ENCODE peak calls at places on chromosome 14, in eight cellular contexts. M is lung, T is dorsolateral prefrontal cortex, X is astrocyte, N is psoas muscle, Q is GM13977, U is upper lobe of right lung, F is tibial artery. A is an unnamed sample.

GRCh38 chr14:68181395-68182326 is 362.1 kb downstream of the RAD51B start:
- DNase-seq in X (peak), T (no peak), F (no peak), Q (peak), U (no peak), N (no peak), M (no peak), A (peak)

GRCh38 chr14:78767436-78767835 is 597.3 kb downstream of the NRXN3 start:
- DNase-seq in M (no peak), Q (no peak), T (no peak), N (no peak), U (no peak), F (no peak), X (peak), A (no peak)

GRCh38 chr14:60817113-60817512 is 82.6 kb downstream of the MNAT1 start:
- DNase-seq in F (no peak), T (no peak), X (no peak), Q (no peak), M (no peak), N (no peak), U (no peak), A (no peak)

GRCh38 chr14:68569970-68570409 is 222.9 kb downstream of the ZFP36L1 start:
- DNase-seq in U (no peak), N (no peak), X (no peak), F (no peak), T (no peak), Q (no peak), M (no peak), A (no peak)

GRCh38 chr14:87457727-87458126 is 535.3 kb downstream of the GALC start:
- DNase-seq in X (no peak), Q (no peak), F (no peak), N (no peak), T (no peak), U (no peak), M (no peak), A (no peak)

GRCh38 chr14:99559286-99559990 is 44.6 kb downstream of the CCDC85C start:
- DNase-seq in M (no peak), F (no peak), U (no peak), Q (no peak), N (no peak), X (peak), T (no peak), A (no peak)

GRCh38 chr14:99841436-99842071 is 48.3 kb downstream of the EML1 start:
- DNase-seq in U (no peak), X (no peak), N (no peak), F (no peak), Q (no peak), T (no peak), M (no peak), A (no peak)

GRCh38 chr14:31921251-31921650 is 155.9 kb upstream of the ARHGAP5 start:
- DNase-seq in T (no peak), U (no peak), N (no peak), Q (no peak), X (no peak), M (no peak), F (no peak), A (no peak)

GRCh38 chr14:96576937-96577336 is 74.8 kb downstream of the PAPOLA start:
- DNase-seq in N (no peak), M (no peak), T (no peak), Q (no peak), X (no peak), F (no peak), U (no peak), A (no peak)

GRCh38 chr14:76090611-76091010 is 61.1 kb upstream of the GPATCH2L start:
- DNase-seq in U (no peak), N (no peak), M (no peak), T (no peak), F (no peak), X (no peak), Q (no peak), A (no peak)

GRCh38 chr14:54169254-54169924 is 212.8 kb upstream of the BMP4 start:
- DNase-seq in F (no peak), X (peak), T (no peak), Q (no peak), N (no peak), U (no peak), M (no peak), A (peak)

GRCh38 chr14:89371600-89371999 is 45.4 kb downstream of the FOXN3 start:
- DNase-seq in M (no peak), N (no peak), X (no peak), U (no peak), F (no peak), Q (no peak), T (no peak), A (no peak)

GRCh38 chr14:101233016-101233355 is 328.3 kb upstream of the DIO3 start:
- DNase-seq in F (no peak), U (no peak), M (no peak), X (no peak), Q (no peak), N (no peak), T (no peak), A (no peak)

GRCh38 chr14:53062856-53063255 is 90.3 kb downstream of the DDHD1 start:
- DNase-seq in F (no peak), M (no peak), U (no peak), X (peak), T (no peak), Q (no peak), N (no peak), A (no peak)

GRCh38 chr14:77832301-77832700 is 32.4 kb downstream of the ADCK1 start:
- DNase-seq in F (no peak), M (no peak), U (no peak), T (peak), Q (no peak), X (no peak), N (no peak), A (no peak)

GRCh38 chr14:99838555-99839193 is 45.5 kb downstream of the EML1 start:
- DNase-seq in F (no peak), Q (no peak), X (peak), T (no peak), U (peak), N (no peak), M (peak), A (peak)

GRCh38 chr14:74577948-74578275 is 34.1 kb downstream of the LTBP2 start:
- DNase-seq in U (no peak), X (no peak), F (no peak), M (no peak), Q (no peak), T (no peak), N (peak), A (no peak)

GRCh38 chr14:90604356-90604755 is 207.5 kb downstream of the CALM1 start:
- DNase-seq in N (no peak), X (peak), U (no peak), M (no peak), F (no peak), T (no peak), Q (no peak), A (no peak)

GRCh38 chr14:30610719-30611388 is 11.3 kb upstream of the SCFD1 start:
- DNase-seq in M (peak), X (peak), F (peak), U (no peak), T (peak), N (peak), Q (no peak), A (peak)

GRCh38 chr14:69077841-69078240 is 75.1 kb downstream of the DCAF5 start:
- DNase-seq in Q (no peak), M (no peak), T (no peak), F (no peak), X (peak), N (no peak), U (no peak), A (peak)

GRCh38 chr14:100476012-100476822 is 111.0 kb downstream of the BEGAIN start:
- DNase-seq in U (no peak), X (peak), T (no peak), Q (no peak), F (no peak), M (no peak), N (no peak), A (peak)

GRCh38 chr14:100867631-100868315 is 35.7 kb downstream of the RTL1 start:
- DNase-seq in F (no peak), Q (no peak), U (peak), T (no peak), N (peak), X (no peak), M (no peak), A (no peak)

GRCh38 chr14:88961214-88961613 is 136.8 kb downstream of the TTC8 start:
- DNase-seq in X (no peak), U (no peak), F (no peak), Q (no peak), M (no peak), T (peak), N (no peak), A (no peak)

GRCh38 chr14:21672116-21672515 is 1.5 kb downstream of the OR4E1 start:
- DNase-seq in U (no peak), X (no peak), Q (no peak), M (no peak), N (no peak), F (no peak), T (no peak), A (peak)

GRCh38 chr14:81390706-81391105 is 9.4 kb downstream of the STON2 start:
- DNase-seq in F (no peak), T (no peak), Q (no peak), N (no peak), X (no peak), U (no peak), M (no peak), A (no peak)

GRCh38 chr14:86858591-86858990 is 1134.4 kb downstream of the GALC start:
- DNase-seq in Q (no peak), X (peak), N (no peak), F (no peak), M (no peak), U (no peak), T (no peak), A (no peak)

GRCh38 chr14:25537846-25538455 is 488.0 kb upstream of the STXBP6 start:
- DNase-seq in N (no peak), F (no peak), T (no peak), X (no peak), Q (no peak), M (no peak), U (no peak), A (no peak)

GRCh38 chr14:65102441-65103149 is at the start of gene MAX:
- DNase-seq in X (peak), M (peak), F (peak), Q (peak), U (peak), T (peak), N (peak), A (peak)
- TF ChIP-seq CTCF in X (no peak), M (no peak), F (peak), Q (no peak), U (no peak), T (peak), N (no peak), A (no peak)

DNA sequence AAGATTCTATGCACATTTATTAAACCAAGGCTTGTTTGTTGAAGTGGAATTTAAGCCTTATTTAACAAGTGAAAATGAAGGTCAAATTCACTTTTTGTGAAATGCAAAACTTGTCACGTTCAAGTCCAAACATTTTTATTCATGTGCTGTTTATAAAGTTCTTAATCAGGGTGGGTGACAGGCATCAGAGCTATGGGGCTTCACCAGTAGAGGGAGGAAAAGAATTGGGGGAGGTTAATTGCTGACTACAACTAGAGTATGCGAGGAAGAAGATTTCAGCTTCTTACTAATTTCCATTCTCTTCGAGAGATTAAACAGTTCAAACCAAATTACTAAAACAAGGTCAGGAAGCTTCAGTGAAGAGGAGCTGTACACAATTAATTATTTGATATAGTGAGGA is 9.7 kb downstream of the MOK start:
- DNase-seq in N (no peak), M (no peak), U (no peak), F (no peak), Q (no peak), X (peak), T (no peak), A (peak)
- TF ChIP-seq CTCF in N (no peak), M (no peak), U (no peak), F (no peak), Q (no peak), X (peak), T (no peak), A (peak)

GRCh38 chr14:93034671-93034994 is 81.1 kb downstream of the ITPK1 start:
- DNase-seq in F (no peak), U (no peak), M (no peak), N (no peak), T (no peak), Q (no peak), X (no peak), A (no peak)

GRCh38 chr14:93035585-93035916 is 80.2 kb downstream of the ITPK1 start:
- DNase-seq in Q (no peak), N (no peak), F (no peak), M (no peak), U (no peak), T (no peak), X (no peak), A (no peak)

GRCh38 chr14:93032301-93032929 is 83.3 kb downstream of the ITPK1 start:
- DNase-seq in M (no peak), F (peak), N (peak), X (no peak), U (no peak), T (no peak), Q (no peak), A (no peak)

GRCh38 chr14:93033039-93033982 is 82.4 kb downstream of the ITPK1 start:
- DNase-seq in U (no peak), N (no peak), Q (no peak), T (no peak), M (no peak), X (no peak), F (no peak), A (no peak)

DNA sequence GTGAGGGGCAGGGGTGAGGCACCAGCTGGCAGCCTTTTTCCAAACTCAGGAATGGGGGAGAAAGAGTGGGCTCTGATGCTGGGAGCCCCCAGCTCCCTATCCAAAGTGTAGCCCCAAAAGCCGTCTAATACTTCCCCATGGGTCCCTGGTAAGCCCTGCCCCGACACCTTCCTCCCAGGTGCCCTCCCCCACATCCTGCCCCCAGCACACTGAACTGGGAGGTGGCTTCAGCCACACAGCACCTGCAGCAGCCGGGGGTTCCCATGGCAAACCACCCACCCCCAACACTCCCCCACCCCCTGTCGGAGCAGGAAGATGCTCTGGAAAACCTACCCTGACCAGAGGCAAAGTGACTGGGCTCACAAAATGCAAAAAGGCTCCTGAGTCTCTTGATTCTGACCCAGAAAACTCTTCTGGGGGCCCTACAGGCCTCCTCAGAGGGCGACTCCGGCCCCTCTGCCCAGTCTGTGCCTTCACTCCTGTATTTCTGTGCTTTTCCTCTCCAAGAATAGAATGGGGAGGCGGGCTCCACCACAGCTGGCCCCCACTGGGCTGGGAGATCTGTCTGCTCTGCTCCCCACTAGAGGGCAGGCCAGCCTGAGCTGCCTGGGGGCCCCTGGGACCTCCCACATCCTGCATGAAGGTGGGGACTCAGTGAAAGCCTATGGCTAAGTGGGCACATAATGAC is 81.6 kb downstream of the ITPK1 start:
- DNase-seq in F (no peak), Q (peak), T (peak), M (no peak), N (no peak), U (no peak), X (no peak), A (no peak)
- TF ChIP-seq CTCF in F (peak), Q (peak), T (peak), M (no peak), N (peak), U (peak), X (peak), A (peak)

GRCh38 chr14:92555440-92556111 is 42.0 kb downstream of the RIN3 start:
- DNase-seq in M (no peak), X (no peak), F (no peak), T (no peak), U (no peak), Q (no peak), N (no peak), A (no peak)

GRCh38 chr14:92551066-92551841 is 37.7 kb downstream of the RIN3 start:
- DNase-seq in T (no peak), U (no peak), Q (peak), N (no peak), M (no peak), X (no peak), F (no peak), A (no peak)

GRCh38 chr14:92556255-92556741 is 42.7 kb downstream of the RIN3 start:
- DNase-seq in N (no peak), F (no peak), T (no peak), M (no peak), Q (no peak), X (no peak), U (no peak), A (no peak)

GRCh38 chr14:92552066-92552465 is 38.5 kb downstream of the RIN3 start:
- DNase-seq in U (no peak), T (no peak), F (no peak), M (no peak), N (no peak), Q (no peak), X (no peak), A (no peak)

DNA sequence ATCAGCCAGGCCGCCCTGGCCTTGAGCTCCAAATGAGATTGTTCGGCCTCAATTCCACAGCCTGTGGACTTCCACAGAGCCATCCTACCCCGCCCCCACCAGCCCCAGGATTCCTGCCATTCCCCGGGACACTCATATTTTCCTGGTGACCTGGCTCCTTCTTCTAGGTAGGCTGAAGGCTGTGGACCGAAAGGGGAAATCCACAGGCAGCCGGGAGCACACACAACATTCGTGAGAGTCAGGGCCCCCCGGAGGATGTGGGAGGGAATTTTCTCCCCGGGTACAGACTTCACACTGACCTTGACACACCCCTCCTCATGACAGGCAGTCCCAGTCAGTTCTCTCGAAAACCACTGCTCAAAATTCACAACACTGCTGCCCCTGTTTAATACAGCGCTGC is 39.9 kb downstream of the RIN3 start:
- DNase-seq in N (no peak), F (no peak), Q (no peak), X (peak), T (no peak), U (no peak), M (no peak), A (peak)
- TF ChIP-seq CTCF in N (no peak), F (no peak), Q (no peak), X (no peak), T (no peak), U (no peak), M (no peak), A (peak)

GRCh38 chr14:52043690-52044089 is 25.2 kb downstream of the NID2 start:
- DNase-seq in N (no peak), X (no peak), M (no peak), Q (no peak), F (no peak), T (no peak), U (no peak), A (no peak)
- TF ChIP-seq CTCF in N (peak), X (peak), M (no peak), Q (no peak), F (no peak), T (no peak), U (peak), A (peak)

DNA sequence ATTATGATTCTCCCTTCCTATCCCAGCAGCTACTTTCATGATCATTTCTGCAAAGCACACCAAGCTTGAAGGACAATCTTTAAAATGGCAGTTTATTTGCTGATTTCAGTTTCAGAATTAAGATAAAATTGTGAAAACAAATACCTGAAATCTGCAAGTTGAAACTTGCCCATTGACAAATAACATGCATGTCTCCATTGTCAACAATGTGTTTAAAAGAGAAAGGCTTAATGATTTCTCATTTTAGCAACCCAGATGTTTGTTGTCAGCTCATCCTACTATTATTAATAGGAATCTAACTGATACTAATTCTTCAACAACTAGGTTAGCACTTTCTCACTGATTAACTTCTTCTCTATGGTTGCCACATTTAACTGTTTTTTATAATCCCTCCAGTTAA is 474.6 kb downstream of the PRKD1 start:
- DNase-seq in X (no peak), F (no peak), U (no peak), N (no peak), T (no peak), Q (no peak), M (no peak), A (no peak)
- TF ChIP-seq CTCF in X (no peak), F (no peak), U (no peak), N (no peak), T (no peak), Q (no peak), M (no peak), A (no peak)

DNA sequence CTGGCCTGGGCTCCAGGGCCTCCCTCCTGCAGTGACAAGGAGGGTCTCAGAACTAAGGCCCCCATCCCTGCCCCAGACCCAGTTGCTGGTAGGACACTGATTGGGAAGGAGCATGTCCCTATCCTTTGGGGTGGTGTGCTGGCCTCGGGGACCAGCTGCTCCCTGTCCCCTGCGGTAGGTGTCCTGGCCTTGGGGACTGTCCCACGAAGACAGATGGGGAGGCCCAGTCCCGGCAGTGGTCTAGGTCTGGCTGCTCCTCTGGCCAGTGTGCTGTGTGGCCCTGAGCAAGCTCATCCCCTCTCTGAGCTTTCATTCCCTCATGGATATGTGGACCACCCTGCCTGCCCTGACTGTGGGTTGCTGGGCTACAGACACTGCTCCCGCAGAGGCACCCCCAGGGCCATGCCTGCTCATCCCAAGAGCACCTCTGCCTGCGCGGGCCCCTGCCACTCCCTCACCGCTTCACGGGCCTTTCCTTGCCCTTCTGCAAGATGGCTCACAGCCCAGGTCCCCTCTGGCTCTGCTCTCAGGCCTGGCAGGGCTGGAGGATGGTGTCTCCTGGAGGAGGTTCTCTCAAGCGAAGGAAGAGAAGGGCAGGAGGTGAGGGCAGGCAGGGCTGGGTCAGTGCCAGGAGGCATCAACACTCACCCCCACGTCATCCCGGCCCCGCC is 12.5 kb downstream of the AHNAK2 start:
- DNase-seq in N (peak), Q (no peak), T (no peak), X (no peak), U (no peak), M (no peak), F (no peak), A (no peak)
- TF ChIP-seq CTCF in N (no peak), Q (no peak), T (no peak), X (no peak), U (no peak), M (no peak), F (no peak), A (no peak)

GRCh38 chr14:28609228-28609828 is 157.3 kb upstream of the FOXG1 start:
- DNase-seq in Q (peak), M (no peak), U (no peak), N (peak), F (no peak), X (peak), T (peak), A (peak)
- TF ChIP-seq CTCF in Q (peak), M (no peak), U (peak), N (peak), F (peak), X (peak), T (peak), A (peak)

A was measured in HFFc6.